ENCODE peak calls at places on chromosomes 1 and 21, in ten cellular contexts. M, O, F, L, K, P, N, W, X and E are unnamed samples.

GRCh38 chr1:20440785-20441200 is 45.2 kb downstream of the CAMK2N1 start:
- DNase-seq in P (peak), X (peak), K (peak), N (no peak), O (no peak), W (no peak), L (no peak), M (no peak), F (peak), E (no peak)

GRCh38 chr1:202029171-202029665 is 18.8 kb downstream of the ELF3 start:
- DNase-seq in W (no peak), K (no peak), O (peak), N (peak), P (no peak), M (no peak), F (no peak), L (no peak), X (no peak), E (peak)

GRCh38 chr1:232905324-232906034 is 44.9 kb upstream of the NTPCR start:
- DNase-seq in K (no peak), F (no peak), X (no peak), N (no peak), O (no peak), W (no peak), L (no peak), P (no peak), M (no peak), E (no peak)

GRCh38 chr1:239914827-239915231 is 176.9 kb upstream of the FMN2 start:
- DNase-seq in L (no peak), K (no peak), O (peak), F (no peak), P (no peak), N (no peak), W (no peak), X (no peak), M (no peak), E (no peak)

GRCh38 chr1:178262101-178262500 is 168.2 kb downstream of the RASAL2 start:
- DNase-seq in F (no peak), O (no peak), P (no peak), W (no peak), K (no peak), X (no peak), N (no peak), L (no peak), M (no peak), E (no peak)

GRCh38 chr1:245715970-245716369 is 561.2 kb downstream of the KIF26B start:
- DNase-seq in X (no peak), F (no peak), W (no peak), K (no peak), N (no peak), L (no peak), M (no peak), P (no peak), O (peak), E (no peak)

GRCh38 chr21:41316641-41317392 is at the start of gene FAM3B:
- DNase-seq in F (no peak), L (no peak), X (peak), N (peak), K (peak), O (no peak), P (no peak), M (no peak), W (no peak), E (peak)

GRCh38 chr1:20616468-20617156 is 16.6 kb upstream of the PINK1 start:
- DNase-seq in M (no peak), O (no peak), X (no peak), N (no peak), P (no peak), K (no peak), L (no peak), W (peak), F (no peak), E (no peak)

GRCh38 chr1:18109756-18110597 is 2.4 kb downstream of the IGSF21 start:
- DNase-seq in X (peak), L (no peak), O (no peak), M (no peak), N (no peak), P (no peak), F (no peak), W (peak), K (peak), E (peak)

GRCh38 chr21:45620201-45620600 is 23.3 kb upstream of the PCBP3 start:
- DNase-seq in O (no peak), L (no peak), X (no peak), W (no peak), P (no peak), M (no peak), F (no peak), K (no peak), N (no peak), E (no peak)